ENCODE peak calls at places on chromosome 17, in five cellular contexts. B is body of pancreas, E is cardiac muscle cell, I is gastrocnemius medialis, T is mesendoderm. K is an unnamed sample.
A peak's percentile ranks its signal among the peaks of the same experiment; 100 is the strongest.

GRCh38 chr17:5080591-5080990 is 2.3 kb downstream of the ZFP3 start:
- DNase-seq in E (no peak), T (no peak), I (no peak), B (no peak), K (no peak)

GRCh38 chr17:4554997-4555799 is at the start of gene MYBBP1A:
- DNase-seq in B (peak; percentile 98), E (peak; percentile 99), T (peak; percentile 98), I (peak; percentile 96), K (peak; percentile 92)

GRCh38 chr17:79647456-79647915 is 36.6 kb upstream of the RBFOX3 start:
- DNase-seq in I (no peak), E (no peak), T (no peak), B (no peak), K (no peak)

GRCh38 chr17:45791935-45792334 is 7.8 kb downstream of the CRHR1 start:
- DNase-seq in I (no peak), T (no peak), B (peak; percentile 27), E (no peak), K (peak; percentile 9)

GRCh38 chr17:8140058-8140412 is 12.2 kb downstream of the PER1 start:
- DNase-seq in T (no peak), I (peak; percentile 72), B (peak; percentile 27), E (no peak), K (no peak)

GRCh38 chr17:79844869-79845600 is 5.8 kb upstream of the CBX4 start:
- DNase-seq in E (peak; percentile 73), B (peak; percentile 56), T (no peak), I (no peak), K (no peak)

GRCh38 chr17:41583137-41584127 is 3.3 kb downstream of the KRT14 start:
- DNase-seq in T (no peak), E (no peak), I (no peak), B (peak; percentile 31), K (peak; percentile 75)

GRCh38 chr17:33291248-33292183 is 1.6 kb downstream of the ASIC2 start:
- DNase-seq in T (peak; percentile 73), I (no peak), B (no peak), E (peak; percentile 41), K (peak; percentile 31)

GRCh38 chr17:17800504-17801021 is 36.2 kb downstream of the SREBF1 start:
- DNase-seq in B (no peak), I (no peak), T (no peak), E (no peak), K (no peak)
- H3K27ac ChIP-seq in B (no peak overlapping the region), I (no peak overlapping the region), T (no peak overlapping the region), E (no peak overlapping the region), K (no peak overlapping the region)

GRCh38 chr17:19904412-19904811 is 36.7 kb upstream of the ULK2 start:
- DNase-seq in I (no peak), E (no peak), B (no peak), T (no peak), K (no peak)
- H3K27ac ChIP-seq in I (no peak overlapping the region), E (no peak overlapping the region), B (no peak overlapping the region), T (no peak overlapping the region), K (no peak overlapping the region)

DNA sequence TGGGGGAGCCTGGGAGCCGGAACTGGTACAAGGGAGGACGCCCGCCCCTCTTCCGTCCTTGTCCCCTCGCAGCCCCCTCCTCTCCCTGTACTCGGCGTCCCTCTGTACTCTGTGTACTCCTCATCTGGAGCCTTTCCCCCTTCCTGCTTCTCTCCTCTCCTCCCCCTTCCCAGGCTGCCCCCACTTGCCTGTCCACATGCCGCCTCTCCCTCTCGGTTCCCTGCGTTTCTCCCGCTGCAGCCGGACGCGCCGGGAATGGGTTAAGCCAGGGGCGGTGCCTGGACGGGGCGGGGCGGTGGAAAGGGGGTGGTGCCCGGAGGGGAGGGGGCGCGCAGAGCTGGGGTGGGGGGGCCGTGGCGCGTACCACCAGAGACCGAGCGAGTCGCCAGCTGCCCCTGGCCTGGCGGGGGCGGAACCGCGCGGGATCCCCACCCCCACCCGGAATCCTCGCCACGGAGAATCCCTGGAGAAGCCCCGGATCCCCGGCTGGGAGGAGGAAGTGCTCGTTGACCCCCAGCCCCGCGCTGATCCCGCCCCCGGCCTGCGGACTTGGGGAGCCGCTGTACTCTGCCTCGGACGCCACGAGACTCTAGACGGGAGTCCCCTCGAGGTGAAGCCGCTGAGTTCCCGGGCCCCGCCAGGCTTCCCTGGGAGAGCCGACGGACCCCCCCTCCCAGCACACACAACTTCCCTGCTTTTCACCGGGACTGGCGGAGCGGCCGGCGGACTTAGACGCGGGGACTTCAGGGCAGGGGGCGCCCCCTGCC is 22.5 kb downstream of the GJD3 start:
- DNase-seq in T (peak; percentile 89), E (peak; percentile 78), B (peak; percentile 72), I (peak; percentile 72), K (no peak)
- H3K27ac ChIP-seq in T (peak overlapping the region; percentile 46), E (peak overlapping the region; percentile 84), B (peak overlapping the region; percentile 71), I (peak overlapping the region; percentile 96), K (no peak overlapping the region)

GRCh38 chr17:78347453-78347852 is 12.4 kb downstream of the SOCS3 start:
- DNase-seq in E (no peak), T (no peak), B (peak; percentile 61), I (no peak), K (no peak)

GRCh38 chr17:78349831-78350631 is 9.8 kb downstream of the SOCS3 start:
- DNase-seq in B (no peak), E (no peak), I (no peak), T (no peak), K (no peak)

GRCh38 chr17:78348055-78348745 is 11.7 kb downstream of the SOCS3 start:
- DNase-seq in E (no peak), B (no peak), T (no peak), I (no peak), K (no peak)

GRCh38 chr17:78355045-78355641 is 4.7 kb downstream of the SOCS3 start:
- DNase-seq in I (no peak), B (no peak), T (no peak), E (no peak), K (no peak)

DNA sequence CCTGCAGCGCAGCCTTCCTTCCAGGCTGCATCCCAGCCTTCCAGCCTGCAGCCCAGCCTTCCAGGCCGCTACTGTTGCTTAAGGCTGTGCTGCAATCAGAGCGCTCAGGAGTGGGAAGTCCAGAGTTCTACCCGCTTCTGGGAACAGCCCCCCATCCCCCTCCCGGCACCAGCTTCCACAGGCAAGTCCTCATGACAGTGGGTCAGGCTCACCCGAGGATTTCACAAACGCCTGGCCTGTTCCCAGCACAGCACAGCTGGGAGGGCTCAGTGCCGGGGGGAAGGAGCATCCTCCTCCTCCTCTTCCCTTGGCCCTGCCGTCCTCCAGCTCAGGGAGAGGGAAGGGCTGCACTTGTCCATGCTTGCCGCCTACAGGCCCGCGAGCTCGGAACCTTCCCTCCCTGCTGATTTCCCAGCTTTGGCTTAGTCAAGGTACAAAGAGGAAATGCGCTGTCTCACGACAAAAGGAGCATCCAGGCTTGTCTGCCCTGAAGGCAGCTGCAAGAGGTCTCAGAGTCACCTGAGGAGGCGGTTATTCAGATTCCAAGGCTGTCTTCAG is 8.3 kb downstream of the SOCS3 start:
- DNase-seq in T (peak; percentile 98), E (peak; percentile 29), I (peak; percentile 98), B (peak; percentile 73), K (peak; percentile 98)
- H3K27ac ChIP-seq in T (peak overlapping the region; percentile 88), E (peak overlapping the region; percentile 94), I (peak overlapping the region; percentile 86), B (peak overlapping the region; percentile 13), K (peak overlapping the region; percentile 83)

GRCh38 chr17:38339891-38340290 is 3.9 kb downstream of the GPR179 start:
- DNase-seq in T (no peak), I (no peak), B (no peak), E (no peak), K (no peak)
- H3K27ac ChIP-seq in T (no peak overlapping the region), I (no peak overlapping the region), B (no peak overlapping the region), E (no peak overlapping the region), K (no peak overlapping the region)

GRCh38 chr17:21539146-21539545 is 153.2 kb upstream of the KCNJ18 start:
- DNase-seq in I (no peak), E (no peak), T (no peak), B (no peak), K (peak; percentile 62)

GRCh38 chr17:21540502-21540901 is 151.8 kb upstream of the KCNJ18 start:
- DNase-seq in T (no peak), I (no peak), E (no peak), B (no peak), K (no peak)

GRCh38 chr17:21542991-21543390 is 149.3 kb upstream of the KCNJ18 start:
- DNase-seq in I (peak; percentile 43), B (no peak), E (no peak), T (no peak), K (no peak)

GRCh38 chr17:21545051-21545450 is 147.3 kb upstream of the KCNJ18 start:
- DNase-seq in E (no peak), B (no peak), I (no peak), T (no peak), K (no peak)

DNA sequence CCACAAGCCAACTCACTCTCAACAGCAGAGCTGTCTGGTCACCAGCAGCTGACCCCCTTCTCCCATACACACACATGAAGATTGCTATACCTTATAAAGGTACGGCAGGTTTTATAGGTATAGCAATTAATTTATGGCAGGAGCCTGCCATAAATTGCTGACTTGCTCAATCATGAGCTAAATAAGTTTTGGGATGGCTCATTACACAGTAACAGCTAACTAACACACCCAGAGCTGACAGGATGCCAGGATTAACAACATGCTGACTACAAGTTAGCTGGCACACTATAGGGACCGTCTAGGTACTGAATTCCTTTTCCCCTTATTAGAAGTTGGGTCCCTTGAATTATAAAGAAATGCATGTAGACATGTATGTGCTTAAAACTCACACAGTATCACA is 150.3 kb upstream of the KCNJ18 start:
- DNase-seq in E (no peak), I (no peak), T (no peak), B (no peak), K (no peak)
- H3K27ac ChIP-seq in E (no peak overlapping the region), I (no peak overlapping the region), T (no peak overlapping the region), B (no peak overlapping the region), K (no peak overlapping the region)

GRCh38 chr17:28896884-28897768 is at the start of gene FLOT2:
- DNase-seq in I (peak; percentile 53), E (peak; percentile 83), B (peak; percentile 50), T (peak; percentile 69), K (peak; percentile 93)
- H3K27ac ChIP-seq in I (peak within 1 kb of the TSS; percentile 88), E (peak within 1 kb of the TSS; percentile 74), B (peak within 1 kb of the TSS; percentile 85), T (peak within 1 kb of the TSS; percentile 94), K (peak within 1 kb of the TSS; percentile 69)

DNA sequence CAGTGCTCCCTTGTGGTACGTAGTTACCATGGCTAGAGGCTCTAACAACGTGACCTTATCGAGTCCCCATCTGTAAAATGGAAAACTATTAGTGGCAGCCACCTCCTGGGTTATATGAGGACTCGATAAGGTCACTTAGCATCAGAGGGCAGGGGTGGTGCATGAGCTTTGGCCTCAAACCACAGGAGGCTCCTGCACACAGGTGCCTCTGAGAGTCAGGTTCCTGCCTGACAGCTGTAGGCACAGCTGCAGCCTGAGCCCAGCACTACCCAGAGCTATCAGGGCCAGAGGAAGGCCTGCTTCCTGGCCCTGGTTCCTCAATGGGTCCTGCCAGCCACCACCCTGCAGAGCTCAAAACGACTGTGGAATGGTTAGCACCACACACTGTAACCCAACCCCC is 57.2 kb upstream of the SEC14L1 start:
- DNase-seq in I (no peak), B (no peak), E (no peak), T (no peak), K (no peak)
- H3K27ac ChIP-seq in I (no peak overlapping the region), B (no peak overlapping the region), E (no peak overlapping the region), T (no peak overlapping the region), K (no peak overlapping the region)

K was measured in mammary epithelial cell.